ENCODE peak calls at places on chromosomes 5 and 9, in four cellular contexts. One of them, this sample, is unnamed.

GRCh38 chr5:139458580-139459407 is 3.7 kb downstream of the ECSCR start:
- DNase-seq in neuronal stem cell: no peak
- DNase-seq in tibial artery: no peak
- DNase-seq in mucosa of descending colon: peak; percentile 58
- DNase-seq in this sample: no peak

GRCh38 chr5:109939109-109939682 is 249.5 kb downstream of the MAN2A1 start:
- DNase-seq in mucosa of descending colon: no peak
- DNase-seq in tibial artery: no peak
- DNase-seq in neuronal stem cell: no peak
- DNase-seq in this sample: no peak

GRCh38 chr5:125412561-125413535 is 666.4 kb upstream of the ZNF608 start:
- DNase-seq in tibial artery: peak; percentile 71
- DNase-seq in neuronal stem cell: peak; percentile 80
- DNase-seq in mucosa of descending colon: peak; percentile 76
- DNase-seq in this sample: peak; percentile 89

GRCh38 chr9:69963728-69964127 is 79.9 kb upstream of the MAMDC2 start:
- DNase-seq in mucosa of descending colon: no peak
- DNase-seq in tibial artery: no peak
- DNase-seq in neuronal stem cell: no peak
- DNase-seq in this sample: no peak

GRCh38 chr9:3337515-3337914 is 188.3 kb downstream of the RFX3 start:
- DNase-seq in neuronal stem cell: no peak
- DNase-seq in mucosa of descending colon: no peak
- DNase-seq in tibial artery: no peak
- DNase-seq in this sample: no peak

GRCh38 chr5:139844472-139845145 is 49.0 kb downstream of the PSD2 start:
- DNase-seq in neuronal stem cell: peak; percentile 72
- DNase-seq in tibial artery: peak; percentile 81
- DNase-seq in mucosa of descending colon: peak; percentile 82
- DNase-seq in this sample: peak; percentile 80

GRCh38 chr9:37753489-37754190 is at the start of gene TRMT10B:
- DNase-seq in mucosa of descending colon: peak; percentile 75
- DNase-seq in neuronal stem cell: peak; percentile 48
- DNase-seq in tibial artery: peak; percentile 76
- DNase-seq in this sample: peak; percentile 18

GRCh38 chr9:92504881-92505280 is 22.6 kb upstream of the ASPN start:
- DNase-seq in neuronal stem cell: no peak
- DNase-seq in tibial artery: no peak
- DNase-seq in mucosa of descending colon: no peak
- DNase-seq in this sample: no peak

GRCh38 chr5:55027589-55027988 is 3.5 kb downstream of the GZMK start:
- DNase-seq in tibial artery: no peak
- DNase-seq in neuronal stem cell: no peak
- DNase-seq in mucosa of descending colon: no peak
- DNase-seq in this sample: no peak

GRCh38 chr5:37789991-37790390 is 49.9 kb downstream of the GDNF start:
- DNase-seq in tibial artery: no peak
- DNase-seq in neuronal stem cell: no peak
- DNase-seq in mucosa of descending colon: no peak
- DNase-seq in this sample: no peak

GRCh38 chr5:110094109-110094508 is 404.4 kb downstream of the MAN2A1 start:
- DNase-seq in neuronal stem cell: no peak
- DNase-seq in tibial artery: no peak
- DNase-seq in mucosa of descending colon: no peak
- DNase-seq in this sample: no peak

GRCh38 chr9:16429671-16430070 is 440.8 kb downstream of the BNC2 start:
- DNase-seq in neuronal stem cell: peak; percentile 37
- DNase-seq in mucosa of descending colon: no peak
- DNase-seq in tibial artery: no peak
- DNase-seq in this sample: no peak

GRCh38 chr5:66849803-66850202 is 253.6 kb downstream of the MAST4 start:
- DNase-seq in tibial artery: no peak
- DNase-seq in mucosa of descending colon: no peak
- DNase-seq in neuronal stem cell: no peak
- DNase-seq in this sample: no peak

GRCh38 chr5:6377582-6378127 is 692 bp downstream of the MED10 start:
- DNase-seq in tibial artery: no peak
- DNase-seq in neuronal stem cell: no peak
- DNase-seq in mucosa of descending colon: no peak
- DNase-seq in this sample: no peak

GRCh38 chr9:121692606-121693505 is 41.4 kb downstream of the DAB2IP start:
- DNase-seq in mucosa of descending colon: no peak
- DNase-seq in neuronal stem cell: peak; percentile 54
- DNase-seq in tibial artery: peak; percentile 79
- DNase-seq in this sample: peak; percentile 83

GRCh38 chr5:57676228-57677098 is 193.9 kb upstream of the ACTBL2 start:
- DNase-seq in mucosa of descending colon: no peak
- DNase-seq in tibial artery: no peak
- DNase-seq in neuronal stem cell: no peak
- DNase-seq in this sample: no peak

GRCh38 chr9:89738137-89738932 is 133.5 kb downstream of the GADD45G start:
- DNase-seq in tibial artery: no peak
- DNase-seq in mucosa of descending colon: no peak
- DNase-seq in neuronal stem cell: no peak
- DNase-seq in this sample: no peak

GRCh38 chr9:77392328-77392727 is 215.0 kb downstream of the VPS13A start:
- DNase-seq in tibial artery: no peak
- DNase-seq in mucosa of descending colon: peak; percentile 20
- DNase-seq in neuronal stem cell: no peak
- DNase-seq in this sample: no peak

GRCh38 chr9:78782858-78783257 is 485.9 kb downstream of the PSAT1 start:
- DNase-seq in mucosa of descending colon: no peak
- DNase-seq in neuronal stem cell: no peak
- DNase-seq in tibial artery: no peak
- DNase-seq in this sample: no peak

GRCh38 chr9:124124729-124125589 is 113.4 kb downstream of the LHX2 start:
- DNase-seq in neuronal stem cell: no peak
- DNase-seq in tibial artery: no peak
- DNase-seq in mucosa of descending colon: no peak
- DNase-seq in this sample: no peak

GRCh38 chr5:141001854-141002666 is 35.8 kb downstream of the PCDHAC2 start:
- DNase-seq in mucosa of descending colon: no peak
- DNase-seq in neuronal stem cell: peak; percentile 65
- DNase-seq in tibial artery: no peak
- DNase-seq in this sample: peak; percentile 47

GRCh38 chr5:178078197-178078995 is 34.9 kb upstream of the N4BP3 start:
- DNase-seq in mucosa of descending colon: no peak
- DNase-seq in tibial artery: no peak
- DNase-seq in neuronal stem cell: no peak
- DNase-seq in this sample: peak; percentile 88

GRCh38 chr5:167767775-167768174 is 523.7 kb upstream of the WWC1 start:
- DNase-seq in mucosa of descending colon: no peak
- DNase-seq in tibial artery: no peak
- DNase-seq in neuronal stem cell: no peak
- DNase-seq in this sample: no peak

GRCh38 chr9:106648799-106649198 is 214.2 kb upstream of the ZNF462 start:
- DNase-seq in tibial artery: no peak
- DNase-seq in mucosa of descending colon: no peak
- DNase-seq in neuronal stem cell: no peak
- DNase-seq in this sample: no peak

GRCh38 chr5:83562207-83562606 is 90.7 kb downstream of the VCAN start:
- DNase-seq in tibial artery: no peak
- DNase-seq in mucosa of descending colon: no peak
- DNase-seq in neuronal stem cell: no peak
- DNase-seq in this sample: no peak

GRCh38 chr5:393846-394275 is 49.1 kb upstream of the EXOC3 start:
- DNase-seq in neuronal stem cell: no peak
- DNase-seq in mucosa of descending colon: no peak
- DNase-seq in tibial artery: peak; percentile 29
- DNase-seq in this sample: no peak

GRCh38 chr9:78296208-78296892 is 575 bp upstream of the PSAT1 start:
- DNase-seq in mucosa of descending colon: peak; percentile 32
- DNase-seq in tibial artery: no peak
- DNase-seq in neuronal stem cell: peak; percentile 18
- DNase-seq in this sample: peak; percentile 85

GRCh38 chr9:81557452-81557956 is 131.8 kb downstream of the TLE1 start:
- DNase-seq in tibial artery: no peak
- DNase-seq in mucosa of descending colon: no peak
- DNase-seq in neuronal stem cell: no peak
- DNase-seq in this sample: no peak

GRCh38 chr5:135442387-135443256 is 4.5 kb downstream of the DCANP1 start:
- DNase-seq in mucosa of descending colon: no peak
- DNase-seq in tibial artery: no peak
- DNase-seq in neuronal stem cell: no peak
- DNase-seq in this sample: peak; percentile 22

GRCh38 chr9:71664566-71664965 is 103.7 kb downstream of the CEMIP2 start:
- DNase-seq in mucosa of descending colon: no peak
- DNase-seq in neuronal stem cell: no peak
- DNase-seq in tibial artery: no peak
- DNase-seq in this sample: no peak

GRCh38 chr5:144697847-144698262 is 527.2 kb downstream of the KCTD16 start:
- DNase-seq in tibial artery: no peak
- DNase-seq in neuronal stem cell: no peak
- DNase-seq in mucosa of descending colon: no peak
- DNase-seq in this sample: peak; percentile 17

GRCh38 chr5:158958048-158958994 is 141.4 kb downstream of the EBF1 start:
- DNase-seq in tibial artery: no peak
- DNase-seq in neuronal stem cell: peak; percentile 35
- DNase-seq in mucosa of descending colon: no peak
- DNase-seq in this sample: no peak

GRCh38 chr9:34991833-34992375 is 2.4 kb downstream of the DNAJB5 start:
- DNase-seq in neuronal stem cell: no peak
- DNase-seq in tibial artery: peak; percentile 91
- DNase-seq in mucosa of descending colon: no peak
- DNase-seq in this sample: no peak

GRCh38 chr9:85402541-85402940 is 339.2 kb downstream of the AGTPBP1 start:
- DNase-seq in mucosa of descending colon: no peak
- DNase-seq in tibial artery: no peak
- DNase-seq in neuronal stem cell: no peak
- DNase-seq in this sample: no peak

GRCh38 chr5:130135506-130135905 is 231.2 kb downstream of the CHSY3 start:
- DNase-seq in neuronal stem cell: no peak
- DNase-seq in tibial artery: no peak
- DNase-seq in mucosa of descending colon: no peak
- DNase-seq in this sample: no peak

GRCh38 chr5:39780341-39780740 is 355.6 kb upstream of the DAB2 start:
- DNase-seq in mucosa of descending colon: no peak
- DNase-seq in tibial artery: no peak
- DNase-seq in neuronal stem cell: no peak
- DNase-seq in this sample: no peak

GRCh38 chr5:1792842-1793266 is 6.8 kb downstream of the MRPL36 start:
- DNase-seq in neuronal stem cell: no peak
- DNase-seq in tibial artery: no peak
- DNase-seq in mucosa of descending colon: peak; percentile 59
- DNase-seq in this sample: peak; percentile 88

GRCh38 chr5:143001764-143002351 is 231.7 kb downstream of the ARHGAP26 start:
- DNase-seq in mucosa of descending colon: no peak
- DNase-seq in tibial artery: no peak
- DNase-seq in neuronal stem cell: no peak
- DNase-seq in this sample: no peak
- H3K4me3 ChIP-seq in mucosa of descending colon: no peak overlapping the region
- H3K4me3 ChIP-seq in tibial artery: no peak overlapping the region
- H3K4me3 ChIP-seq in neuronal stem cell: no peak overlapping the region
- H3K4me3 ChIP-seq in this sample: no peak overlapping the region

DNA sequence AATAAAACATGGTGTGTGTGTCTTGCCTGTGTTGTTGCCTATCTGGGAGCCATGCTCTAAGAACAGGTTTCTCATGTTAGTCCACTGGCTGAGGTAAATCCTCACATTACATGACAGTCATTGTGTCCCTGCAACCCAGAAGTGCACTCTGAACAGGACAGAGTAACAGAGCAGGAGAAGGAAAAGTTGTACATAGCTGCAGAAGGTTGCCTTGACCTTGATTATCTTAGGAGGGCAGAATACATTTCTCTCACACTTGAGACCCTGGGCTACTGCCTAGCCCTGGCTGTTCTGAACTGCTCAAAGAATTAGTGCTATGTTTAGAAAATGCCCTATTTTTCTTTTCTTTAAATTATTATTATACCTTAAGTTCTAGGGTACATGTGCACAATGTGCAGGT is 16.9 kb downstream of the ZNF189 start:
- DNase-seq in tibial artery: no peak
- DNase-seq in mucosa of descending colon: no peak
- DNase-seq in neuronal stem cell: no peak
- DNase-seq in this sample: no peak
- H3K9me3 ChIP-seq in tibial artery: peaks cover 82% of the 10 kb centered on the region
- H3K9me3 ChIP-seq in mucosa of descending colon: peaks cover 53% of the 10 kb centered on the region
- H3K9me3 ChIP-seq in neuronal stem cell: peaks cover 14% of the 10 kb centered on the region
- H3K9me3 ChIP-seq in this sample: peaks cover 14% of the 10 kb centered on the region

DNA sequence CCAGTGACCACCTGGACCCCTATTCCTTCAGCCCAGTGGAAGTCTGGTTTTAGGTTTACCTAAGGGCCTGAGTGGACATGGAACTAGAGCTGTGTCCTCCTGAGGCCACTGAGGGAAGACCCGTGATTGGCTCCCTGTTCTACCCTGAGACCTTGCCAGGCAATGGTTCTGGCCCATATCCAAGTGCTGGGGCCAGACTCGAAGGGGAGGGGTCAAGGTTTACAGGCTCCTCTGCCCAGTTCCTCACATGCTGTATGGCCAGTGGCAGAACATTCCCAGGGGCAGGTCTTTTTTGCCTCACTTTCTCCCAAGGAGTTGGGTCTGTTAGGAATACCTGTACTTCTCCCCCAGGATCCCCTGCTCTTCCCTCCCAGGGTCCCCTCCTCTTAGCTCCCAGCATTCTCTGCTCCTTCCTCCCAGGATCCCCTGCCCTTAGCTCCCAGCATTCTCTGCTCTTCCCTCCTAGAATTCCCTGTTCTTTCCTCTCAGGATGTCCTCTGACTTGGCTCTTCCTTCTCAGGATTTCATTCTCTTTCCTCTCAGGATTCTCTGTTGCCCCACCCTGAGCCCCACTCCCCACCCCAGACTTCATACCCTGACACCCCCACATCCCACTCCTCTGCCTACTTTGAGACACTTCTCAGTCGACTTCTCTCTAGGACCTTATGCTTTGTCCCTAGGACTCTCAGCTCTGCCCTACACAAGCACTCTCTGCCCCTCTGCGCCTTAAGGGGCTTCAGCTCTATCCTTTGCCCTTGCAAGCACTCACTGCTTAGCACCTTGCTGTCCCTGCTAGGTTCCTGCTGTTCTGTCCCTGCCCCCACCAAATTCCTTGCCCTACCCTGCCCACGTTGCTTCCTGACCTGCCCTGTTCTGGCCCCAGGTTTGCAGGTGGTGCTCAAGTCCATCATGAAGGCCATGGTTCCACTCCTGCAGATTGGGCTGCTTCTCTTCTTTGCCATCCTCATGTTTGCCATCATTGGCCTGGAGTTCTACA is 36.5 kb downstream of the CACNA1B start:
- DNase-seq in tibial artery: no peak
- DNase-seq in mucosa of descending colon: no peak
- DNase-seq in neuronal stem cell: no peak
- DNase-seq in this sample: no peak
- H3K4me3 ChIP-seq in tibial artery: no peak overlapping the region
- H3K4me3 ChIP-seq in mucosa of descending colon: no peak overlapping the region
- H3K4me3 ChIP-seq in neuronal stem cell: no peak overlapping the region
- H3K4me3 ChIP-seq in this sample: no peak overlapping the region

DNA sequence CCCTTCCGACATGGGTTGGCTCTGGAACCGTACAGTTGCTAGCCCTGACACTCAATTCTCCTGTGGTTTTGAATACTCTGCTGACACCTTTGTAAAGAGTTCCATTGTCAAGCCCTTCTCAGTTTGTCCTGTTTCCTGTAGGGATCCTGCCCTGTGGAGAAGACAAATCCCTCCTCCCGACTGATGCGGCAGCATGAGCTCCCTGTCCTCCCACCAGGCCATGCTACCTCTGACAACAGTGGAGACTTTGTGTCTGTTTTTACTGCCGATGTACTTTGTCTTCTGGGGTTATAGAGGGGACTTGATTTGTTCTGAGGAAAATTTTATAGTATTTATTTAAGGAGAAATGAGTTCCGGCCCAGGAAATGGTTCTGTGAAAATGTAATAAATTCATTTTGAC is 57.8 kb downstream of the PRLR start:
- DNase-seq in neuronal stem cell: no peak
- DNase-seq in tibial artery: no peak
- DNase-seq in mucosa of descending colon: peak; percentile 60
- DNase-seq in this sample: no peak
- H3K9me3 ChIP-seq in neuronal stem cell: no peaks in the 10 kb centered on the region
- H3K9me3 ChIP-seq in tibial artery: peaks cover under 1% of the 10 kb centered on the region
- H3K9me3 ChIP-seq in mucosa of descending colon: no peaks in the 10 kb centered on the region
- H3K9me3 ChIP-seq in this sample: peaks cover 2% of the 10 kb centered on the region

This sample was measured in SJCRH30.